ENCODE peak calls at places on chromosomes 4 and X, in five cellular contexts. S is anterior cingulate cortex, K is IMR-90, Y is brain pericyte, U is fibroblast of gingiva. G is an unnamed sample.

GRCh38 chr4:96093057-96093456 is 253.2 kb downstream of the PDHA2 start:
- DNase-seq in U (no peak), Y (no peak), S (no peak), K (no peak), G (no peak)

GRCh38 chr4:26325191-26325590 is 4.4 kb downstream of the RBPJ start:
- DNase-seq in K (peak), S (no peak), U (peak), Y (no peak), G (peak)

GRCh38 chrX:52983526-52983925 is 25.2 kb upstream of the FAM156A start:
- DNase-seq in K (no peak), U (no peak), Y (no peak), S (no peak), G (no peak)

GRCh38 chr4:135032670-135033069 is 831.1 kb upstream of the PABPC4L start:
- DNase-seq in K (no peak), Y (no peak), U (no peak), S (no peak), G (no peak)

GRCh38 chrX:47482065-47482511 is 934 bp downstream of the ZNF41 start:
- DNase-seq in U (no peak), Y (no peak), K (no peak), S (no peak), G (no peak)

GRCh38 chr4:26893491-26893890 is 32.9 kb downstream of the STIM2 start:
- DNase-seq in Y (no peak), U (peak), K (peak), S (no peak), G (no peak)

GRCh38 chrX:64975491-64975890 is 759 bp downstream of the ZC4H2 start:
- DNase-seq in Y (no peak), K (no peak), U (peak), S (peak), G (no peak)

GRCh38 chr4:113371061-113371460 is 321.6 kb downstream of the ANK2 start:
- DNase-seq in K (no peak), U (no peak), Y (no peak), S (no peak), G (no peak)

GRCh38 chrX:72309297-72310071 is 3.8 kb upstream of the CITED1 start:
- DNase-seq in Y (no peak), U (no peak), S (no peak), K (no peak), G (no peak)

GRCh38 chr4:54541426-54542118 is 116.2 kb upstream of the KIT start:
- DNase-seq in Y (no peak), K (peak), S (no peak), U (no peak), G (no peak)

GRCh38 chr4:86496094-86497060 is 97.7 kb upstream of the PTPN13 start:
- DNase-seq in K (peak), U (peak), S (no peak), Y (no peak), G (peak)

GRCh38 chr4:150395872-150396271 is 186.1 kb upstream of the MAB21L2 start:
- DNase-seq in U (no peak), Y (no peak), S (no peak), K (no peak), G (no peak)

GRCh38 chr4:107806196-107806595 is 18.5 kb upstream of the SGMS2 start:
- DNase-seq in K (no peak), S (no peak), U (no peak), Y (no peak), G (no peak)

GRCh38 chr4:174358823-174359222 is 75.1 kb downstream of the CEP44 start:
- DNase-seq in K (peak), U (peak), S (no peak), Y (no peak), G (no peak)

GRCh38 chr4:109302366-109303140 is at the start of gene COL25A1:
- DNase-seq in Y (no peak), U (peak), K (peak), S (no peak), G (no peak)

GRCh38 chr4:104938624-104939023 is 208.1 kb upstream of the TET2 start:
- DNase-seq in K (no peak), S (no peak), U (no peak), Y (no peak), G (no peak)

GRCh38 chrX:45001038-45001437 is 128.1 kb downstream of the KDM6A start:
- DNase-seq in S (no peak), U (no peak), K (no peak), Y (no peak), G (no peak)

GRCh38 chrX:109356684-109357083 is 125.2 kb downstream of the GUCY2F start:
- DNase-seq in Y (no peak), U (no peak), K (no peak), S (no peak), G (no peak)

GRCh38 chrX:46588263-46588662 is 14.7 kb downstream of the CHST7 start:
- DNase-seq in S (peak), Y (no peak), U (peak), K (peak), G (peak)

GRCh38 chr4:43233321-43233720 is 340.8 kb downstream of the GRXCR1 start:
- DNase-seq in Y (no peak), K (no peak), S (no peak), U (no peak), G (no peak)

GRCh38 chr4:175504316-175504715 is 307.7 kb downstream of the GPM6A start:
- DNase-seq in U (no peak), Y (no peak), K (peak), S (no peak), G (no peak)

GRCh38 chr4:2059726-2060577 is 825 bp downstream of the NAT8L start:
- DNase-seq in Y (no peak), S (no peak), K (no peak), U (no peak), G (no peak)

GRCh38 chr4:71202703-71203102 is 136.1 kb upstream of the SLC4A4 start:
- DNase-seq in Y (no peak), S (no peak), U (no peak), K (no peak), G (no peak)

GRCh38 chrX:40104649-40105015 is 6.9 kb upstream of the BCOR start:
- DNase-seq in K (peak), S (no peak), U (peak), Y (no peak), G (peak)

GRCh38 chrX:129361566-129361965 is 161.7 kb downstream of the SMARCA1 start:
- DNase-seq in U (no peak), Y (no peak), K (no peak), S (no peak), G (no peak)

GRCh38 chr4:168633474-168633873 is 136.6 kb downstream of the PALLD start:
- DNase-seq in K (no peak), S (no peak), Y (no peak), U (no peak), G (no peak)

GRCh38 chrX:132836471-132836870 is 122.0 kb downstream of the HS6ST2 start:
- DNase-seq in U (no peak), Y (no peak), S (no peak), K (no peak), G (no peak)

GRCh38 chr4:69717778-69718177 is 42.6 kb downstream of the SULT1B1 start:
- DNase-seq in Y (no peak), U (no peak), K (no peak), S (no peak), G (no peak)

GRCh38 chr4:142549726-142550463 is 296.2 kb downstream of the INPP4B start:
- DNase-seq in S (no peak), U (peak), K (peak), Y (no peak), G (peak)

GRCh38 chrX:129875669-129876068 is 30.3 kb upstream of the UTP14A start:
- DNase-seq in U (peak), S (no peak), Y (no peak), K (peak), G (no peak)

GRCh38 chr4:64940698-64941097 is 531.4 kb upstream of the TECRL start:
- DNase-seq in Y (no peak), S (no peak), U (no peak), K (no peak), G (no peak)